ENCODE peak calls at places on chromosomes 4 and X, in nine cellular contexts. H is M059J; C is HS-5; N is skeletal muscle cell; P is fibroblast of pulmonary artery; I is stimulated activated CD8-positive, alpha-beta memory T cell treated with anti-CD3 and anti-CD28 coated beads, Interleukin-15, amount 100 ng/mL, for 1 hour; O is psoas muscle; R is WTC11; S is cardiac fibroblast. B is an unnamed sample.

GRCh38 chr4:158051401-158052235 is 121.2 kb downstream of the GASK1B start:
- DNase-seq in H (peak), C (peak), N (peak), P (peak), I (no peak), O (peak), R (no peak), S (peak), B (no peak)

GRCh38 chrX:34886011-34886410 is 56.6 kb upstream of the FAM47B start:
- DNase-seq in H (no peak), C (no peak), N (no peak), P (peak), I (no peak), O (no peak), R (no peak), S (no peak), B (no peak)

GRCh38 chrX:129540068-129540653 is at the start of gene OCRL:
- DNase-seq in H (peak), C (no peak), N (no peak), P (peak), I (no peak), O (peak), R (peak), S (peak), B (peak)

GRCh38 chr4:105624530-105624929 is 72.1 kb downstream of the ARHGEF38 start:
- DNase-seq in H (peak), C (no peak), N (peak), P (peak), I (no peak), O (peak), R (no peak), S (peak), B (peak)

GRCh38 chr4:3660086-3660927 is 105.9 kb upstream of the ADRA2C start:
- DNase-seq in H (no peak), C (no peak), N (peak), P (no peak), I (no peak), O (no peak), R (no peak), S (no peak), B (no peak)

GRCh38 chr4:108466936-108467902 is 153.2 kb upstream of the RPL34 start:
- DNase-seq in H (peak), C (peak), N (peak), P (peak), I (no peak), O (no peak), R (no peak), S (peak), B (no peak)

GRCh38 chr4:106344324-106344970 is 24.1 kb downstream of the GIMD1 start:
- DNase-seq in H (peak), C (no peak), N (no peak), P (peak), I (no peak), O (no peak), R (no peak), S (peak), B (no peak)

GRCh38 chr4:150495550-150495949 is 86.4 kb upstream of the MAB21L2 start:
- DNase-seq in H (no peak), C (no peak), N (no peak), P (no peak), I (no peak), O (no peak), R (no peak), S (no peak), B (no peak)

GRCh38 chr4:11446156-11446811 is 17.6 kb upstream of the HS3ST1 start:
- DNase-seq in H (peak), C (no peak), N (no peak), P (peak), I (no peak), O (no peak), R (no peak), S (peak), B (no peak)

GRCh38 chrX:131649741-131650140 is 105.9 kb downstream of the OR13H1 start:
- DNase-seq in H (peak), C (no peak), N (no peak), P (no peak), I (no peak), O (no peak), R (no peak), S (no peak), B (no peak)

GRCh38 chr4:71553605-71554004 is 214.8 kb downstream of the SLC4A4 start:
- DNase-seq in H (peak), C (peak), N (peak), P (peak), I (no peak), O (no peak), R (no peak), S (peak), B (no peak)

B was measured in heart right ventricle.